ENCODE peak calls at places on chromosomes 3 and 15, in four cellular contexts. O, K, W and P are unnamed samples.

GRCh38 chr15:80701676-80702311 is 6.7 kb downstream of the ABHD17C start:
- DNase-seq in O (no peak), K (no peak), W (peak), P (no peak)

GRCh38 chr3:632571-633170 is 436.1 kb downstream of the CHL1 start:
- DNase-seq in O (peak), K (no peak), W (peak), P (peak)

GRCh38 chr15:101009176-101009575 is 90.0 kb downstream of the LRRK1 start:
- DNase-seq in O (no peak), K (no peak), W (no peak), P (no peak)

GRCh38 chr15:88905576-88905975 is 7.6 kb downstream of the MFGE8 start:
- DNase-seq in O (no peak), K (no peak), W (no peak), P (no peak)

GRCh38 chr3:139537325-139537724 is 2.2 kb downstream of the RBP1 start:
- DNase-seq in O (no peak), K (no peak), W (peak), P (no peak)

GRCh38 chr3:124858275-124858674 is 28.9 kb downstream of the ITGB5 start:
- DNase-seq in O (no peak), K (no peak), W (no peak), P (peak)

GRCh38 chr3:52123106-52123708 is 31.0 kb downstream of the POC1A start:
- DNase-seq in O (peak), K (peak), W (peak), P (peak)

GRCh38 chr3:194375473-194375872 is 5.9 kb upstream of the LRRC15 start:
- DNase-seq in O (no peak), K (no peak), W (no peak), P (no peak)

GRCh38 chr3:9316881-9317341 is 45.9 kb upstream of the THUMPD3 start:
- DNase-seq in O (peak), K (peak), W (no peak), P (peak)

GRCh38 chr3:76321615-76322014 is 536.3 kb upstream of the ZNF717 start:
- DNase-seq in O (no peak), K (no peak), W (no peak), P (no peak)

GRCh38 chr3:52405601-52406115 is 39.2 kb downstream of the SEMA3G start:
- DNase-seq in O (no peak), K (no peak), W (peak), P (no peak)

GRCh38 chr3:173173652-173174051 is 32.6 kb upstream of the SPATA16 start:
- DNase-seq in O (no peak), K (no peak), W (no peak), P (no peak)

GRCh38 chr15:32718822-32719716 is 1.3 kb downstream of the GREM1 start:
- DNase-seq in O (peak), K (no peak), W (no peak), P (no peak)

GRCh38 chr15:41936649-41937567 is 35.4 kb downstream of the EHD4 start:
- DNase-seq in O (no peak), K (no peak), W (no peak), P (no peak)

GRCh38 chr3:111676177-111677021 is 81.3 kb upstream of the ZBED2 start:
- DNase-seq in O (no peak), K (peak), W (peak), P (peak)

GRCh38 chr3:159664011-159664410 is 324.6 kb upstream of the IL12A start:
- DNase-seq in O (no peak), K (no peak), W (peak), P (no peak)

GRCh38 chr15:55921744-55922143 is 71.7 kb downstream of the NEDD4 start:
- DNase-seq in O (no peak), K (no peak), W (no peak), P (no peak)
- TF ChIP-seq CTCF in O (peak), K (no peak), W (no peak), P (peak)

GRCh38 chr3:187827723-187828122 is 82.5 kb upstream of the BCL6 start:
- DNase-seq in O (no peak), K (no peak), W (no peak), P (no peak)
- TF ChIP-seq CTCF in O (no peak), K (no peak), W (no peak), P (no peak)

GRCh38 chr15:96585634-96586386 is 255.3 kb downstream of the NR2F2 start:
- DNase-seq in O (no peak), K (no peak), W (no peak), P (peak)

GRCh38 chr15:96582473-96582872 is 252.0 kb downstream of the NR2F2 start:
- DNase-seq in O (no peak), K (no peak), W (no peak), P (no peak)

GRCh38 chr15:96578393-96578792 is 247.9 kb downstream of the NR2F2 start:
- DNase-seq in O (no peak), K (no peak), W (no peak), P (no peak)

GRCh38 chr15:96586901-96587300 is 256.4 kb downstream of the NR2F2 start:
- DNase-seq in O (no peak), K (no peak), W (no peak), P (no peak)

DNA sequence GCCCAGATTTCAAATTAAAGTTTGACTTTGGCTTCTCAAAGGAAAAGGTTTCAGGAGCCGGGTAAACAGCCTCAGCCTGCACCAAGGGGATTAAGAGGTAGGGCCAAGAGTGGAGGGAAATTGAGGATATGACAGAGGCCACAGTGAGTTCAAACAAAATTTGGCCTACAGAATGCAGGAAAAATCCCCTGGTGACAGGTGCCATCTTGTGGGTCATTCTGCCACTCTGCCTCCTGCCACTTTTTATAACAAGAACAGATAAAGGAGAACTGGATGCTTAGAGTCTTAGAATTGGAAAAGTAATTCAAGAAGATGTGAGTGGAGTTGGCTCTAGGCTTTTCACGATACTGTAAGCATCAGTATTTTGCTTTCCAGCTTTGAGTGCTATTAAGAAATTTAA is 253.2 kb downstream of the NR2F2 start:
- DNase-seq in O (no peak), K (no peak), W (no peak), P (no peak)
- TF ChIP-seq CTCF in O (no peak), K (no peak), W (no peak), P (no peak)

GRCh38 chr15:58988011-58988785 is 735 bp downstream of the RNF111 start:
- DNase-seq in O (peak), K (peak), W (peak), P (no peak)
- TF ChIP-seq CTCF in O (no peak), K (no peak), W (no peak), P (no peak)

GRCh38 chr3:72888546-72889309 is 882 bp downstream of the GXYLT2 start:
- DNase-seq in O (peak), K (no peak), W (peak), P (no peak)

GRCh38 chr3:72887378-72887722 is 496 bp upstream of the GXYLT2 start:
- DNase-seq in O (no peak), K (no peak), W (no peak), P (no peak)

GRCh38 chr3:72889310-72890165 is 1.7 kb downstream of the GXYLT2 start:
- DNase-seq in O (no peak), K (no peak), W (no peak), P (no peak)

GRCh38 chr3:72890166-72890925 is 2.5 kb downstream of the GXYLT2 start:
- DNase-seq in O (no peak), K (no peak), W (peak), P (no peak)

DNA sequence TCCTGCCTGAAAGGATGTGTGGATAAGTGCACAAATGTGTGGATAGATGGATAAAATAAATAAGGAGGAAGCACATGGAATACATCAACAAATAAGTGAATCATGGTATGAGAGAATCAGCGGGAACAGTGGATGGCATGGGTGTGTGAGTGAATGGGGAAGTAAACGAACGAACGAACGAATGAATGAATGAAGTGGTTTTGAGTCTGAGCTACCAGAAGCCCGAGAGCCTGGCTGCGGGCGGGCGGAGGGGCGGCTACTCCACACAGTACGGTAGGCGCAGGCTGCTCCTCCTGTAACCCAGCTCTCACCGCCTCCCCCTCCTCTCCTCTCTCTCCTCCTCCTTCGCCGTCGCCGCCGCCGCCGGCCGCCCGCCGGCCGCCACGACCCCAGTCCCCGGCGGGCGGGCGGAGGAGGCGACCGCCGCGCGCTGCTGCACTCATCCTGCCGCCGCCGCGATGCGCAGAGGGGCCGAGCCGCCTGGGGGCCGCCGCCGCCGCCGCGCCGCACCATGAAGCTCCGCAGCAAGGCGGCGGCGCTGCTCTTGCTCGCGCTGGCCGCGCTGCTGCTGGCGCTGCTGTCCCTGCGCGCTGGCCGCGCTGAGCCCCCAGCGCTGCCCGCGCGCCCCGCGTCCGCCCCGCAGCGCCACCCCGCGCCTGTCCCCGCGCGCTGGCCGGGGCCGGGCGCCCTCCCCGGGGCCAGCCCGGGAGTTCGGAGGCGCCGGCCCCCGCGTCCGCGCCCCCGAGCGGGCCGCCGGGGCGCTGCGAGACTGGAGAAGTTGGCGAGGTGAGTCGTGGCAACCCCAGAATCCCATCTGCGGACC is at the start of gene GXYLT2:
- DNase-seq in O (peak), K (peak), W (peak), P (peak)
- TF ChIP-seq CTCF in O (no peak), K (no peak), W (peak), P (no peak)

GRCh38 chr3:169508426-169508825 is 155.1 kb downstream of the MECOM start:
- DNase-seq in O (no peak), K (no peak), W (no peak), P (no peak)

GRCh38 chr3:169509780-169510179 is 153.7 kb downstream of the MECOM start:
- DNase-seq in O (no peak), K (no peak), W (no peak), P (no peak)

GRCh38 chr3:169501777-169502320 is 161.7 kb downstream of the MECOM start:
- DNase-seq in O (no peak), K (no peak), W (no peak), P (no peak)

GRCh38 chr3:169509359-169509758 is 154.2 kb downstream of the MECOM start:
- DNase-seq in O (no peak), K (no peak), W (no peak), P (no peak)

DNA sequence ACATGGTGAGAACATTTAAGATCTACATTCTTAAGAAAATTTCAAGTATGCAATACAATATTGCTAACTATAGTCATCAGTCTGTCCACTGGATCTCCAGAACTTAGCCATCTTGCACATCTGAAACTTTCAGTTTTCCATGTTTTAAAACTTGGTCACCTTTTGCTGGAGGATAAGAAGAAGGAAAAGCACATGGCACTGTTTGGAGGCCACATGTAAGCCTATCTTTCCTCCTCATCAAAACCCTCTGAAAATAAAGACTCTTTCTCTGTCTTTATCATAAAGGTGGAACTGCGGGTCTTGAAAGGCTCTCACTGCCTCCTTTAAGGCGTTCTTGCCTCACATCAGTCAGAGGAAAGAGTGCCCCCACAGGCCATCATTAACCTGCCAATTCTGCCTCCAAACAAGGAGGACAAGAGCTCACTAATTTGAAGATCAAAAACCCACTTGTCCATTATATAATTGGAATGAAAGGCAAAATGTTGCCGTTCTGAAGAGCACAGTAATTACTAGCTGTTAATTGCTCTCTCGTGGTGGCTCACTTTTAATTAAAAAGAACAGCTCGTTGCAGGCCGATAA is 157.8 kb downstream of the MECOM start:
- DNase-seq in O (no peak), K (no peak), W (no peak), P (no peak)
- TF ChIP-seq CTCF in O (peak), K (no peak), W (peak), P (no peak)

DNA sequence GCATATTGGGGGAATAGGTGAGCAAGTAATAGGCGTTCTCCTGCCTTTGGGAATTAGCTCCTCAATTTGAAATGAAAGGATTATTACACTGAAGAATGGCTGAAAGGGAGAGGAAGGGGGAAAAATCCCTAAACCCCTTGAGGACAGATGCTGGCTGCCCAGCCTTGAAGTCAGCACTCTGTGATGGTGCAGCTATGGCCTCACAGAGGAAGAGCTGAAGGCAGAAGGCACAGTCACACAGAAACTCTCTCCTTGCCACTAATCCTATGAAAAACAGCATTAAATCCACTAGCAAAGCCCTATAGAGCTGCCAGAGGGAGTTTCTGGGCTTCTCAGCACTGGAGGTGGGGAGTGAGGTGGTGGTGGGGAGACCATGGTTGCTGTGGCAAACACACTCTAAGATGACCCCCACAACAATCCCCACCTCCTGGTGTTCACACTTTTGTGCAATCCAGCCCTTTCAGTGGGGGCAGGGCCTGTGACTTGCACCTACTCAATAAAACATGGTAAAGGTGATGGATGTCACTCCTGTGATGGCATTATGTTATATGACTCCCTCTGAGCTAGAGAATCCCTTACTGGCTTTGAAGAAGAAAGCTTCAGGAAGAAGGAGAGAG is 101.2 kb downstream of the RFTN1 start:
- DNase-seq in O (no peak), K (no peak), W (no peak), P (no peak)
- TF ChIP-seq CTCF in O (no peak), K (no peak), W (no peak), P (no peak)

DNA sequence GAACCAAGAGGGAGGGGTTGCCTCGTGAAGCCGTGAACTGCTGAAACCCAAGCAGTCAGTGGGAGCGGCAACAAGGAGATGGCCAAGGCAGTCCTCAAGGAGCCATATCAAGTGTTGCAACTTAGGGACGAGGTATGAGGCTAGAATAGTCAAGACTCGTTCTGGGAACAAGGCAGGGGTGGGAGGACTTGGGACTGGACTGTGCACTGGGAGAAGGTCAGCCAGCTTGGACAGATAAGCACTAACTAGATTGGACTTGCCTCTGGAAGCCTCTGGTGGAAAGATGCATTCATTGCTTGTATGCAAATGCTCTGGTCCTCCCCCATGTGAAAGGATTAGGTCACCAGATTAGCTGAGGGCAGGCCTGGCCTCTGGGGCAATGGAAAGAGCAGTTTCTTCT is 123.3 kb upstream of the CTNNB1 start:
- DNase-seq in O (no peak), K (no peak), W (peak), P (no peak)
- TF ChIP-seq CTCF in O (no peak), K (no peak), W (no peak), P (no peak)